ENCODE peak calls at places on chromosomes 6 and 20, in ten cellular contexts. D is GM04503; T is HS-5; S is activated CD8-positive, alpha-beta T cell treated with anti-CD3 and anti-CD28 coated beads for 36 hours; G is AG09309; L is iPS DF 19.7; Y is NCI-H460; U is AG04450; W is activated CD4-positive, alpha-beta T cell treated with anti-CD3 and anti-CD28 coated beads, Interleukin-2, amount 50 U/mL, for 24 hours; O is stimulated activated CD8-positive, alpha-beta memory T cell treated with anti-CD3 and anti-CD28 coated beads, Interleukin-7, amount 100 ng/mL, for 1 hour. Q is an unnamed sample.
A peak's percentile ranks its signal among the peaks of the same experiment; 100 is the strongest.

GRCh38 chr6:23457321-23457720 is 668.7 kb upstream of the NRSN1 start:
- DNase-seq in S (no peak), T (no peak), G (no peak), Y (no peak), L (no peak), U (no peak), O (no peak), W (no peak), D (no peak), Q (no peak)

GRCh38 chr6:30703011-30703410 is 12.2 kb upstream of the NRM start:
- DNase-seq in W (no peak), Y (no peak), U (no peak), S (no peak), T (no peak), O (no peak), D (no peak), L (no peak), G (no peak), Q (no peak)

GRCh38 chr6:111973897-111974639 is 79.8 kb upstream of the CCN6 start:
- DNase-seq in O (no peak), G (no peak), D (no peak), Y (no peak), T (no peak), W (no peak), L (no peak), S (no peak), U (no peak), Q (no peak)

GRCh38 chr20:21395666-21396044 is 1.7 kb downstream of the NKX2-4 start:
- DNase-seq in G (no peak), W (no peak), L (no peak), D (no peak), O (no peak), U (no peak), T (no peak), Y (no peak), S (peak; percentile 68), Q (no peak)

GRCh38 chr6:72977114-72977513 is 248.2 kb downstream of the KHDC1L start:
- DNase-seq in O (no peak), W (no peak), D (no peak), G (no peak), T (no peak), L (no peak), Y (no peak), S (no peak), U (no peak), Q (no peak)

GRCh38 chr6:43491750-43492661 is 14.6 kb downstream of the TJAP1 start:
- DNase-seq in S (no peak), Y (no peak), U (peak; percentile 47), O (no peak), W (no peak), T (peak; percentile 58), L (no peak), G (no peak), D (peak; percentile 33), Q (no peak)

GRCh38 chr20:36544134-36545018 is 3.1 kb downstream of the MYL9 start:
- DNase-seq in T (no peak), Y (no peak), G (no peak), O (no peak), W (no peak), L (no peak), S (no peak), D (peak; percentile 56), U (no peak), Q (no peak)

GRCh38 chr6:22651731-22652130 is 82.4 kb downstream of the HDGFL1 start:
- DNase-seq in D (no peak), W (no peak), L (no peak), U (no peak), O (no peak), T (no peak), Y (no peak), S (no peak), G (no peak), Q (no peak)

GRCh38 chr6:123418101-123418500 is 218.6 kb downstream of the TRDN start:
- DNase-seq in O (no peak), T (no peak), L (no peak), U (no peak), Y (no peak), W (no peak), S (no peak), G (no peak), D (no peak), Q (no peak)

GRCh38 chr6:135030056-135030473 is 24.6 kb downstream of the HBS1L start:
- DNase-seq in G (no peak), T (no peak), O (no peak), S (peak; percentile 25), W (no peak), L (no peak), D (no peak), Y (no peak), U (no peak), Q (no peak)

GRCh38 chr6:16236648-16237199 is 1.7 kb upstream of the GMPR start:
- DNase-seq in D (no peak), G (no peak), W (no peak), L (no peak), Y (no peak), S (peak; percentile 11), O (no peak), T (no peak), U (peak; percentile 21), Q (no peak)

GRCh38 chr6:154683756-154684523 is 49.3 kb upstream of the SCAF8 start:
- DNase-seq in W (no peak), L (no peak), U (no peak), O (no peak), T (peak; percentile 19), S (peak; percentile 11), G (peak; percentile 5), Y (no peak), D (no peak), Q (no peak)

GRCh38 chr6:41160933-41161332 is 2.0 kb downstream of the TREM2 start:
- DNase-seq in Y (no peak), S (no peak), O (no peak), D (no peak), U (no peak), W (no peak), T (no peak), G (no peak), L (no peak), Q (no peak)

GRCh38 chr20:18705490-18705889 is 108.1 kb upstream of the SCP2D1 start:
- DNase-seq in L (no peak), D (peak; percentile 95), G (peak; percentile 77), Y (no peak), O (no peak), U (peak; percentile 83), W (no peak), T (peak; percentile 93), S (no peak), Q (no peak)

GRCh38 chr20:51428451-51429143 is 113.9 kb downstream of the NFATC2 start:
- DNase-seq in O (no peak), W (no peak), D (no peak), Y (no peak), T (no peak), G (no peak), U (no peak), L (no peak), S (no peak), Q (no peak)

GRCh38 chr6:136317023-136317649 is 27.5 kb upstream of the BCLAF1 start:
- DNase-seq in S (peak; percentile 74), Y (peak; percentile 65), D (peak; percentile 11), W (peak; percentile 8), L (peak; percentile 56), O (peak; percentile 19), U (peak; percentile 48), T (peak; percentile 22), G (no peak), Q (peak; percentile 69)

GRCh38 chr6:93819189-93819588 is 399.8 kb upstream of the EPHA7 start:
- DNase-seq in S (no peak), L (no peak), G (no peak), Y (no peak), U (no peak), D (no peak), W (no peak), T (no peak), O (no peak), Q (no peak)

GRCh38 chr20:54140927-54141566 is 32.7 kb downstream of the CYP24A1 start:
- DNase-seq in G (no peak), S (no peak), W (no peak), Y (no peak), D (no peak), U (no peak), O (no peak), L (no peak), T (peak; percentile 100), Q (peak; percentile 78)

GRCh38 chr6:5181494-5182287 is 79.1 kb downstream of the LYRM4 start:
- DNase-seq in U (no peak), Y (no peak), O (no peak), G (no peak), S (no peak), L (no peak), D (no peak), T (no peak), W (no peak), Q (peak; percentile 28)

GRCh38 chr20:50982372-50982771 is 23.8 kb downstream of the MOCS3 start:
- DNase-seq in U (no peak), G (no peak), O (no peak), D (no peak), W (no peak), S (peak; percentile 29), T (no peak), L (no peak), Y (peak; percentile 83), Q (peak; percentile 80)

GRCh38 chr6:109322825-109323580 is 59.3 kb downstream of the CD164 start:
- DNase-seq in G (no peak), Y (no peak), U (no peak), O (no peak), T (no peak), W (no peak), S (no peak), D (no peak), L (no peak), Q (no peak)

GRCh38 chr6:40723967-40724366 is 136.8 kb upstream of the LRFN2 start:
- DNase-seq in T (no peak), D (no peak), L (no peak), O (no peak), U (no peak), W (no peak), Y (no peak), S (no peak), G (peak; percentile 5), Q (no peak)

GRCh38 chr6:16104624-16105023 is 24.3 kb upstream of the MYLIP start:
- DNase-seq in S (no peak), G (no peak), L (no peak), O (no peak), T (no peak), D (no peak), U (no peak), Y (no peak), W (no peak), Q (no peak)

GRCh38 chr6:167495506-167496391 is 170.9 kb downstream of the TTLL2 start:
- DNase-seq in D (no peak), G (no peak), L (no peak), Y (no peak), O (no peak), T (no peak), U (no peak), W (no peak), S (no peak), Q (no peak)

GRCh38 chr6:94454231-94454630 is 1034.9 kb upstream of the EPHA7 start:
- DNase-seq in D (no peak), O (no peak), U (no peak), S (no peak), L (no peak), W (no peak), T (no peak), Y (no peak), G (no peak), Q (no peak)

GRCh38 chr6:18206591-18206990 is 51.4 kb downstream of the KDM1B start:
- DNase-seq in T (no peak), U (no peak), W (no peak), O (no peak), D (no peak), L (no peak), Y (no peak), S (no peak), G (no peak), Q (no peak)

GRCh38 chr6:74356385-74356784 is 660.4 kb downstream of the CD109 start:
- DNase-seq in D (no peak), G (no peak), T (no peak), S (no peak), U (no peak), O (no peak), L (no peak), W (no peak), Y (no peak), Q (peak; percentile 10)

GRCh38 chr6:126526547-126526946 is 186.6 kb downstream of the CENPW start:
- DNase-seq in T (no peak), O (no peak), S (no peak), U (no peak), W (no peak), G (no peak), L (no peak), D (no peak), Y (no peak), Q (no peak)